ENCODE peak calls at places on chromosome 12, in ten cellular contexts. O is HCT116, Z is astrocyte, T is B cell, W is BJ, K is sigmoid colon, L is A549, C is right atrium auricular region, F is transverse colon, N is lower leg skin. U is an unnamed sample.

GRCh38 chr12:7369274-7369729 is 65.4 kb downstream of the ACSM4 start:
- DNase-seq in N (peak), O (peak), F (no peak), T (no peak), L (no peak), C (no peak), W (peak), Z (no peak), K (no peak), U (no peak)

GRCh38 chr12:109949089-109949488 is 47.1 kb downstream of the GIT2 start:
- DNase-seq in N (no peak), W (no peak), K (no peak), Z (peak), C (no peak), F (no peak), L (no peak), T (no peak), O (no peak), U (no peak)

GRCh38 chr12:2054091-2055018 is 1.6 kb downstream of the CACNA1C start:
- DNase-seq in N (no peak), W (no peak), O (no peak), F (no peak), C (no peak), Z (no peak), L (no peak), K (peak), T (no peak), U (no peak)

GRCh38 chr12:90234455-90234854 is 525.8 kb upstream of the ATP2B1 start:
- DNase-seq in F (no peak), N (peak), K (no peak), Z (peak), C (no peak), L (peak), W (no peak), T (no peak), O (no peak), U (no peak)

GRCh38 chr12:100753837-100754236 is 40.7 kb upstream of the ANO4 start:
- DNase-seq in N (no peak), T (no peak), L (no peak), C (no peak), K (no peak), W (no peak), O (no peak), Z (peak), F (no peak), U (no peak)

GRCh38 chr12:124732275-124733075 is 131.2 kb downstream of the SCARB1 start:
- DNase-seq in C (no peak), T (no peak), N (no peak), F (no peak), L (no peak), O (no peak), Z (peak), K (no peak), W (peak), U (no peak)

GRCh38 chr12:123453165-123453564 is 4.8 kb upstream of the SNRNP35 start:
- DNase-seq in O (no peak), T (no peak), N (no peak), W (no peak), L (no peak), K (no peak), Z (no peak), F (no peak), C (no peak), U (no peak)

GRCh38 chr12:126424696-126425095 is 1359.5 kb downstream of the AACS start:
- DNase-seq in F (no peak), N (no peak), L (no peak), K (no peak), W (no peak), T (no peak), Z (peak), O (no peak), C (no peak), U (no peak)

GRCh38 chr12:47361389-47362031 is 281.8 kb upstream of the AMIGO2 start:
- DNase-seq in K (no peak), W (no peak), F (peak), Z (no peak), C (no peak), L (peak), N (peak), O (no peak), T (peak), U (peak)

GRCh38 chr12:101855364-101855884 is 22.0 kb upstream of the DRAM1 start:
- DNase-seq in Z (peak), T (no peak), F (no peak), N (no peak), K (no peak), O (no peak), C (no peak), L (no peak), W (no peak), U (no peak)

GRCh38 chr12:50786498-50787231 is 22.8 kb downstream of the ATF1 start:
- DNase-seq in K (no peak), T (no peak), N (peak), L (peak), O (peak), Z (peak), W (peak), C (no peak), F (no peak), U (no peak)

GRCh38 chr12:42277426-42278115 is 39.5 kb upstream of the YAF2 start:
- DNase-seq in O (no peak), F (no peak), C (no peak), Z (no peak), K (no peak), T (no peak), W (no peak), L (no peak), N (no peak), U (no peak)

GRCh38 chr12:94618995-94619695 is 31.2 kb downstream of the TMCC3 start:
- DNase-seq in T (no peak), N (no peak), O (peak), C (no peak), Z (peak), K (no peak), L (peak), F (no peak), W (peak), U (no peak)

GRCh38 chr12:132837693-132838463 is 9.2 kb upstream of the GOLGA3 start:
- DNase-seq in C (peak), Z (no peak), T (no peak), L (no peak), K (peak), W (no peak), F (no peak), O (no peak), N (no peak), U (no peak)

GRCh38 chr12:109916045-109916444 is 16.0 kb downstream of the TCHP start:
- DNase-seq in F (no peak), O (no peak), W (no peak), K (no peak), Z (no peak), T (no peak), N (no peak), L (no peak), C (no peak), U (no peak)

GRCh38 chr12:75982974-75983660 is 48.5 kb downstream of the PHLDA1 start:
- DNase-seq in W (no peak), F (no peak), N (no peak), K (no peak), O (no peak), C (no peak), L (peak), T (no peak), Z (no peak), U (no peak)

GRCh38 chr12:89936631-89937030 is 228.0 kb upstream of the ATP2B1 start:
- DNase-seq in L (no peak), O (no peak), T (no peak), Z (no peak), W (no peak), K (no peak), F (no peak), N (no peak), C (no peak), U (no peak)

GRCh38 chr12:28132398-28132797 is 57.9 kb upstream of the CCDC91 start:
- DNase-seq in N (no peak), K (no peak), F (no peak), W (no peak), C (no peak), L (no peak), Z (no peak), O (no peak), T (no peak), U (no peak)

GRCh38 chr12:52993558-52993869 is 12.7 kb upstream of the EIF4B start:
- DNase-seq in N (no peak), F (no peak), W (no peak), Z (no peak), C (no peak), K (no peak), O (no peak), L (no peak), T (no peak), U (no peak)

GRCh38 chr12:96371138-96371786 is 29.0 kb downstream of the CDK17 start:
- DNase-seq in N (no peak), T (no peak), Z (no peak), L (no peak), K (no peak), C (no peak), F (no peak), W (no peak), O (no peak), U (no peak)

GRCh38 chr12:56307221-56307965 is 7.3 kb upstream of the CS start:
- DNase-seq in T (no peak), L (no peak), W (no peak), Z (no peak), F (no peak), N (no peak), O (no peak), C (no peak), K (no peak), U (no peak)

GRCh38 chr12:125687820-125688219 is 622.6 kb downstream of the AACS start:
- DNase-seq in N (no peak), L (no peak), O (no peak), C (no peak), Z (no peak), K (no peak), F (no peak), W (no peak), T (no peak), U (no peak)

GRCh38 chr12:7373226-7373625 is 69.4 kb downstream of the ACSM4 start:
- DNase-seq in Z (no peak), F (no peak), T (no peak), O (no peak), K (no peak), L (no peak), W (no peak), N (no peak), C (no peak), U (no peak)

GRCh38 chr12:96218989-96219678 is 25.0 kb downstream of the ELK3 start:
- DNase-seq in W (no peak), Z (no peak), C (peak), N (no peak), O (no peak), K (no peak), T (no peak), F (no peak), L (peak), U (no peak)

GRCh38 chr12:77151030-77151429 is 85.7 kb upstream of the E2F7 start:
- DNase-seq in T (no peak), W (no peak), K (no peak), L (no peak), N (no peak), O (no peak), Z (no peak), F (no peak), C (no peak), U (no peak)

GRCh38 chr12:77153706-77154105 is 88.3 kb upstream of the E2F7 start:
- DNase-seq in W (no peak), L (no peak), T (no peak), O (no peak), Z (no peak), K (no peak), N (no peak), C (no peak), F (no peak), U (no peak)

GRCh38 chr12:77152623-77153193 is 87.3 kb upstream of the E2F7 start:
- DNase-seq in F (no peak), Z (peak), O (peak), W (no peak), L (peak), T (no peak), C (no peak), N (no peak), K (no peak), U (no peak)
- TF ChIP-seq CTCF in F (peak), Z (peak), O (peak), W (peak), L (peak), T (no peak), C (peak), N (no peak), K (no peak), U (peak)

GRCh38 chr12:19129486-19130223 is at the start of gene PLEKHA5:
- DNase-seq in L (peak), K (peak), T (peak), C (peak), W (no peak), F (peak), O (peak), Z (peak), N (peak), U (peak)
- TF ChIP-seq CTCF in L (peak), K (no peak), T (no peak), C (peak), W (peak), F (no peak), O (no peak), Z (no peak), N (no peak), U (no peak)

DNA sequence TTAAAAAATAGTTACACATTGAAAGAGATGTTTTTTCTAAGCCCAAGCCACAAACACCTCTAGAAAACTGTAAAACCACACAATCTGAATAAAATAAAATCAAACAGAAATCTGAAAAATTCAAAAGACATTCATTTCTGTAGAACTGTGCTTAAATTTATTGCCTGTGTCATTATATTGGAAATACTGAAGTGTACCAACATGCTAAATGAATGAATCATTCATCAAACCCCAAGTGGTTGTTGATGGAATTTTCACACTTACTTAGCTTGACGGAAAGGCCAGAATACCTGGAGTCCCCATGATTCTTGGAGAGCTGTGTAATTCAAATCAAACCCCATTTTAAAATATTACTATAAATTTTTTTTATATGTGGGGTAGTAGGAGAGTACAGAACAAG is 2.7 kb downstream of the KITLG start:
- DNase-seq in L (peak), K (no peak), T (no peak), N (no peak), Z (peak), C (no peak), O (peak), W (no peak), F (no peak), U (no peak)
- TF ChIP-seq CTCF in L (no peak), K (no peak), T (no peak), N (no peak), Z (peak), C (peak), O (no peak), W (peak), F (peak), U (no peak)

DNA sequence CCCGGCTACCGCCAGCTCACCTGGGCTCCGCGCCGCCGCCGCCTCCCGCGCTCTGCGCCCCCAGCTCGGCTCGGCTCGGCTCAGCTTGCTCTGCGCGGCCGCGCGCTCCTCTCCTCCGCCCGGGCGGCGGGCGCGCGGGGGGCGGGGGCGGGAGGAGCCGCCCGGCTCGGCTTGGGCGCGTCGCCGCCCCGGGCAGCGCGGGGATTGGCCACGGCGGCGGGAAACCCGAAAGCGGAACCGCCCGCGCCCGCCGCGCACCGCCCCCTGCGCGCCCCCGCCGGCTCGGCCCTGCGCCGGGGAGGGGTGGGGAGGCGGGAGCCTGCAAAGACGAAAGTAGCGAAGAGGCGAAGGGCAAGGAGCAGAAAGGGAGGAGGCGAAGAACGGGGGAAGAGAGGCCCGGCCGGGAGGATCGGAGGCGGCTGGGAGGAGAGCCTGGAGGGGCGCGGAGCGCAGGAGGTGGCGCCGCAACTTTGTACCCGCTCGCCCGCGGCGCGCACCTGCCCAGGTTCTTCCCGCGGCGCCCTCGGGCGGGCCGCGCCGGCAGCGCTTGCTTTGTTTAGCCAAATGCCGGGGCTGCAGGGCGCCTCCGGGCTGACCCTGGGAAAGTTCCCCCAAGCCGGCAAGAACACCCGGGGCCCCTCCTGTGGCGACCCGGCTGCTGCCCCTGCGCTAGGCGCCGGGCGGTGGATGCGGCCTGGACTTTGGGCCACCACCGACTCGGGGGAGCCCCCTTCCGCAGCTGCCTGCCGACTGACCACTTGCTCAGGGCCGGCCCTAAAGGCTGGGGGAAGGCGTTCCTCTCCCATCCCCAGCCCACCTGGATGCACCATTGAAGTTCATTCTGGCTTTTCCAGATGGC is at the start of gene CAMKK2:
- DNase-seq in O (peak), K (peak), C (no peak), L (peak), N (peak), Z (peak), W (peak), F (peak), T (peak), U (peak)
- TF ChIP-seq CTCF in O (no peak), K (no peak), C (peak), L (peak), N (no peak), Z (no peak), W (peak), F (no peak), T (peak), U (peak)

DNA sequence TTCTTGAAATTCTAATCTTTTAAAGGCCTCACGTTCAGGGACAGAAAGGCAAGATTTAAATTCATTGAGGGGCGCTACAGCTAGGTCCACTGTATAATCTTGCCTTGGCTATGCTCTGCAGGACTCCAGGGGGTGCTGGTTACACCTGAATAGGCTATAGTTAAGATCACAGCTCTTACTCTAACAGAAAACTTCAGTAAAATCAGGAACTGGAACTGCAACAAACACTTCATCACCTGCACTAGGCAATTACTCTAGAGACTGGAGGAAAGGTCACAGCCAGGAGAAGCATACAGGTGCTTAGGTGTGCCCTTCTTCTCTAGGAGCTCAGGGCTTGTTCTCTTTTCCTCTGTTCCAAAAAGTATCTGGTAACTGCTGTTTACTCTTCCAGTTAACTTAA is 20.9 kb downstream of the SLCO1C1 start:
- DNase-seq in F (peak), L (peak), W (no peak), K (no peak), T (no peak), O (peak), Z (no peak), N (no peak), C (no peak), U (no peak)
- TF ChIP-seq CTCF in F (peak), L (no peak), W (no peak), K (no peak), T (no peak), O (peak), Z (no peak), N (no peak), C (no peak), U (no peak)

GRCh38 chr12:54569995-54570531 is 18.4 kb downstream of the PPP1R1A start:
- DNase-seq in F (no peak), K (no peak), L (no peak), Z (no peak), O (no peak), C (no peak), W (no peak), N (no peak), T (no peak), U (no peak)

GRCh38 chr12:54569072-54569471 is 19.4 kb downstream of the PPP1R1A start:
- DNase-seq in O (no peak), W (no peak), L (no peak), F (no peak), T (no peak), Z (no peak), C (no peak), N (no peak), K (no peak), U (no peak)

GRCh38 chr12:54571857-54572195 is 16.6 kb downstream of the PPP1R1A start:
- DNase-seq in W (no peak), N (no peak), L (no peak), Z (no peak), T (no peak), O (no peak), C (no peak), F (no peak), K (no peak), U (no peak)

GRCh38 chr12:54571166-54571856 is 17.1 kb downstream of the PPP1R1A start:
- DNase-seq in K (no peak), F (no peak), L (no peak), Z (no peak), T (no peak), N (no peak), C (no peak), W (no peak), O (no peak), U (no peak)

GRCh38 chr12:54572881-54573280 is 15.6 kb downstream of the PPP1R1A start:
- DNase-seq in O (no peak), F (no peak), W (no peak), N (no peak), L (peak), C (no peak), K (no peak), Z (no peak), T (no peak), U (no peak)
- TF ChIP-seq CTCF in O (no peak), F (no peak), W (no peak), N (no peak), L (no peak), C (no peak), K (no peak), Z (no peak), T (no peak), U (no peak)

GRCh38 chr12:30807695-30808034 is 52.9 kb upstream of the CAPRIN2 start:
- DNase-seq in W (no peak), K (no peak), O (no peak), L (no peak), C (no peak), F (no peak), Z (no peak), N (no peak), T (no peak), U (no peak)
- TF ChIP-seq CTCF in W (no peak), K (no peak), O (no peak), L (no peak), C (peak), F (no peak), Z (no peak), N (no peak), T (no peak), U (no peak)

GRCh38 chr12:59087077-59087673 is 166.9 kb upstream of the LRIG3 start:
- DNase-seq in F (peak), K (no peak), C (no peak), L (no peak), Z (no peak), N (no peak), O (peak), T (no peak), W (no peak), U (no peak)
- TF ChIP-seq CTCF in F (peak), K (peak), C (peak), L (peak), Z (peak), N (no peak), O (peak), T (no peak), W (peak), U (peak)

DNA sequence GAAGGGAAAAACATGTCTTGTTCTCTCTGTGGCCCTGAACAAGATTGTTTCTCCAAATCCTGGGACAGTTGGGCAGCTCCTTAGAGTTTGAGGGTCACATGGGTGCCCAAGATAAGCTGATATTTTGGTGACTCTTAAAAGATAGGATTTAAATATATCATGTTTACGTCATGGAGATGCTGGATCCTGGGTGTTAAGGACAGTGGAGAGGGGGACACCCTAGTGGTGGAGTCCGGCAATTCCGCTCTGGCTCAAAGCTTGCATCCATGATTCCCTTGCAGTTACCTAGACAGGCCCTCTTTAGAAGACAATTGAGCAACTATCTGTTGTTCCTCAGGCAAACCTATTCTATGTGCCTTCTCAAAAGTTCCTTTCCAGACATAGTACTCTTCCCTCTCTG is 101.8 kb downstream of the CMKLR1 start:
- DNase-seq in T (no peak), K (no peak), O (peak), W (no peak), N (no peak), F (no peak), Z (no peak), L (peak), C (no peak), U (no peak)
- TF ChIP-seq CTCF in T (no peak), K (no peak), O (peak), W (no peak), N (no peak), F (no peak), Z (no peak), L (no peak), C (no peak), U (no peak)